ENCODE peak calls at places on chromosomes 11 and 22, in four cellular contexts. P, Y, N and A are unnamed samples.

GRCh38 chr11:132595711-132596111 is 936.6 kb downstream of the OPCML start:
- DNase-seq in P (no peak), Y (no peak), N (no peak), A (peak; percentile 21)

GRCh38 chr11:104968365-104968855 is at the start of gene CASP4:
- DNase-seq in P (no peak), Y (peak; percentile 81), N (peak; percentile 67), A (no peak)

GRCh38 chr11:30586251-30587144 is at the start of gene MPPED2:
- DNase-seq in P (no peak), Y (peak; percentile 17), N (peak; percentile 65), A (peak; percentile 83)

GRCh38 chr11:64876226-64876750 is 2.1 kb downstream of the EHD1 start:
- DNase-seq in P (no peak), Y (peak; percentile 43), N (no peak), A (no peak)

GRCh38 chr22:17366830-17367229 is 2.4 kb upstream of the CECR2 start:
- DNase-seq in P (no peak), Y (no peak), N (peak; percentile 72), A (peak; percentile 68)

GRCh38 chr22:30636226-30637077 is 871 bp downstream of the SLC35E4 start:
- DNase-seq in P (no peak), Y (peak; percentile 54), N (no peak), A (no peak)

GRCh38 chr11:95908826-95909225 is 15.1 kb downstream of the MTMR2 start:
- DNase-seq in P (no peak), Y (peak; percentile 55), N (no peak), A (peak; percentile 21)

GRCh38 chr11:125871391-125872137 is 15.9 kb upstream of the HYLS1 start:
- DNase-seq in P (no peak), Y (peak; percentile 66), N (peak; percentile 82), A (peak; percentile 48)

GRCh38 chr11:32109138-32109537 is 18.3 kb downstream of the RCN1 start:
- DNase-seq in P (no peak), Y (no peak), N (no peak), A (no peak)

GRCh38 chr22:26239561-26239960 is 70.3 kb downstream of the SEZ6L start:
- DNase-seq in P (no peak), Y (no peak), N (no peak), A (no peak)

GRCh38 chr11:74307409-74307808 is 4.0 kb downstream of the P4HA3 start:
- DNase-seq in P (no peak), Y (peak; percentile 35), N (peak; percentile 30), A (peak; percentile 9)

GRCh38 chr22:23280356-23281052 is 100.2 kb downstream of the BCR start:
- DNase-seq in P (no peak), Y (no peak), N (no peak), A (no peak)

GRCh38 chr11:100789500-100789899 is 102.4 kb downstream of the ARHGAP42 start:
- DNase-seq in P (no peak), Y (no peak), N (peak; percentile 35), A (no peak)

GRCh38 chr11:68969386-68969785 is 11.4 kb downstream of the MRGPRD start:
- DNase-seq in P (no peak), Y (no peak), N (no peak), A (no peak)

GRCh38 chr11:36586543-36586942 is 7.8 kb upstream of the IFTAP start:
- DNase-seq in P (no peak), Y (no peak), N (no peak), A (no peak)

GRCh38 chr11:30432177-30432576 is 109.3 kb downstream of the ARL14EP start:
- DNase-seq in P (no peak), Y (no peak), N (no peak), A (no peak)

GRCh38 chr11:102837151-102837550 is 6.3 kb downstream of the MMP3 start:
- DNase-seq in P (no peak), Y (peak; percentile 49), N (no peak), A (no peak)

GRCh38 chr22:37182101-37182948 is 5.7 kb downstream of the C1QTNF6 start:
- DNase-seq in P (no peak), Y (no peak), N (no peak), A (no peak)

GRCh38 chr22:22410121-22410520 is 98.4 kb downstream of the ZNF280B start:
- DNase-seq in P (no peak), Y (no peak), N (no peak), A (no peak)

GRCh38 chr11:68843052-68843561 is 1.4 kb upstream of the CPT1A start:
- DNase-seq in P (peak; percentile 42), Y (peak; percentile 62), N (no peak), A (peak; percentile 66)

GRCh38 chr11:70292863-70293262 is 22.4 kb downstream of the PPFIA1 start:
- DNase-seq in P (no peak), Y (no peak), N (no peak), A (no peak)

GRCh38 chr11:15208570-15209222 is 94.0 kb downstream of the INSC start:
- DNase-seq in P (peak; percentile 53), Y (peak; percentile 80), N (peak; percentile 89), A (peak; percentile 87)

GRCh38 chr11:14643697-14644395 is at the start of gene PDE3B:
- DNase-seq in P (peak; percentile 62), Y (peak; percentile 60), N (peak; percentile 92), A (peak; percentile 91)

GRCh38 chr11:86358720-86359119 is 16.0 kb upstream of the CCDC81 start:
- DNase-seq in P (no peak), Y (no peak), N (no peak), A (no peak)

GRCh38 chr11:61814242-61814957 is 2.4 kb downstream of the FADS1 start:
- DNase-seq in P (no peak), Y (peak; percentile 37), N (peak; percentile 41), A (peak; percentile 36)

GRCh38 chr11:77589521-77590193 is at the start of gene AQP11:
- DNase-seq in P (peak; percentile 5), Y (peak; percentile 89), N (peak; percentile 95), A (peak; percentile 95)

GRCh38 chr11:14336507-14337503 is 22.2 kb downstream of the RRAS2 start:
- DNase-seq in P (no peak), Y (peak; percentile 97), N (no peak), A (peak; percentile 71)

GRCh38 chr11:22624742-22625447 is 728 bp downstream of the FANCF start:
- DNase-seq in P (peak; percentile 48), Y (peak; percentile 77), N (peak; percentile 85), A (peak; percentile 75)

GRCh38 chr22:37563153-37564081 is 3.1 kb downstream of the CDC42EP1 start:
- DNase-seq in P (no peak), Y (peak; percentile 98), N (peak; percentile 90), A (no peak)

GRCh38 chr11:75432911-75433321 is at the start of gene KLHL35:
- DNase-seq in P (no peak), Y (no peak), N (no peak), A (peak; percentile 16)

GRCh38 chr22:47604563-47604962 is 842.1 kb downstream of the TBC1D22A start:
- DNase-seq in P (no peak), Y (no peak), N (no peak), A (no peak)

GRCh38 chr11:71486320-71486719 is 33.3 kb downstream of the NADSYN1 start:
- DNase-seq in P (no peak), Y (no peak), N (no peak), A (no peak)

GRCh38 chr22:24961217-24961844 is 8.8 kb downstream of the KIAA1671 start:
- DNase-seq in P (no peak), Y (no peak), N (no peak), A (no peak)

GRCh38 chr11:57499983-57500461 is 15.5 kb downstream of the SLC43A1 start:
- DNase-seq in P (no peak), Y (no peak), N (no peak), A (no peak)

GRCh38 chr11:70739091-70739490 is 340.8 kb downstream of the CTTN start:
- DNase-seq in P (no peak), Y (no peak), N (no peak), A (no peak)

GRCh38 chr22:19877626-19878339 is 23.1 kb upstream of the GNB1L start:
- DNase-seq in P (no peak), Y (no peak), N (no peak), A (no peak)

GRCh38 chr11:69010361-69010891 is 2.6 kb downstream of the MRGPRF start:
- DNase-seq in P (no peak), Y (peak; percentile 59), N (no peak), A (no peak)

GRCh38 chr11:20205807-20206206 is 45.5 kb upstream of the DBX1 start:
- DNase-seq in P (no peak), Y (no peak), N (no peak), A (no peak)

GRCh38 chr11:845872-846271 is 3.2 kb downstream of the TSPAN4 start:
- DNase-seq in P (no peak), Y (peak; percentile 43), N (no peak), A (no peak)
- H3K27ac ChIP-seq in P (no peak overlapping the region), Y (peak overlapping the region; percentile 89), N (peak overlapping the region; percentile 72), A (no peak overlapping the region)

DNA sequence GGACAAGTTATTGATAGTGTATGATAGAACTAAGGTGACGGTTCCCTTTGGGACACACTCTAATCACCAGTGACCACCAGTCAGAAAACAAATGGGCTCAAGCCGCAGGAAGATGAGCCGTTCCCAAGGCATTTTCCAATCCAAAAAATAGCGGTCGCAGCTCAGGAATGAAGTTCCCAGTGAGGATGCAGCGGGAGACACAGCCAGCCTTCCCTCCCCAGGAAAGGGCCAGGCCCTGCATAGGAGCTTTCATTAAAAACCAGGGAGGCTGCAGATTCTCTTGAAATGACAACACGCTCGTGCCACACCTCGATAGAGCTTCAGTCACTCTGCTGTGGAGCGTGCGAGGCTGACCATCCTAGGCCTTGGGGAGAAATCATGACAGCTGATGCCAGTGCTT is 65.8 kb upstream of the WNT7B start:
- DNase-seq in P (no peak), Y (peak; percentile 63), N (no peak), A (no peak)
- H3K4me3 ChIP-seq in P (no peak overlapping the region), Y (peak overlapping the region; percentile 44), N (no peak overlapping the region), A (no peak overlapping the region)

GRCh38 chr11:118930152-118930712 is 4.5 kb upstream of the BCL9L start:
- DNase-seq in P (peak; percentile 79), Y (peak; percentile 74), N (peak; percentile 95), A (peak; percentile 85)

GRCh38 chr11:118928108-118928869 is 2.6 kb upstream of the BCL9L start:
- DNase-seq in P (peak; percentile 90), Y (peak; percentile 98), N (peak; percentile 96), A (peak; percentile 95)

GRCh38 chr11:118929496-118930151 is 3.9 kb upstream of the BCL9L start:
- DNase-seq in P (peak; percentile 74), Y (peak; percentile 84), N (peak; percentile 93), A (peak; percentile 93)

GRCh38 chr11:118928870-118929495 is 3.3 kb upstream of the BCL9L start:
- DNase-seq in P (no peak), Y (peak; percentile 79), N (peak; percentile 84), A (peak; percentile 81)

GRCh38 chr11:118927554-118928107 is 1.9 kb upstream of the BCL9L start:
- DNase-seq in P (no peak), Y (peak; percentile 15), N (peak; percentile 6), A (no peak)
- H3K4me1 ChIP-seq in P (peaks cover 31% of the 10 kb centered on the region), Y (peaks cover 13% of the 10 kb centered on the region), N (peaks cover 18% of the 10 kb centered on the region), A (peaks cover 9% of the 10 kb centered on the region)

DNA sequence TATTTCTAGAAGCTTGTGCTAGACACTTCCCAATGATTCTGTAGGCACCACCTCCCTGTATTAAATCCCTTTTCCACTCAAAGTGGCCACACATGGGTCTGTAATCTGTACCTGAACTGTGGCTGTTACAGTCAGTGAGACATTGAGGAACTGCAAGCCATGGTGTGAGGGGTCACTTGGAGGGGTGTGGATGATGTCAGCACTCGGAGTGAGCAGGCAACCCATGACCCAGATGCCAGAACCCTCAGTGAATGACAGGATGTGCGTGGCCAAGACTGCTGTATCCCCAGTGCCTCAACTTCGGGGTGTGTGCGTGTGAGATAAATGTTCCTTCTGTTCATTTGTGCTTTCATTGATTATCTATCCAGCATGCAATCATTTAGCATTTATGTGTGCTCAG is 14.7 kb upstream of the SHANK3 start:
- DNase-seq in P (no peak), Y (no peak), N (no peak), A (no peak)
- H3K27ac ChIP-seq in P (no peak overlapping the region), Y (no peak overlapping the region), N (no peak overlapping the region), A (no peak overlapping the region)

GRCh38 chr11:27231519-27231918 is 131.5 kb downstream of the CCDC34 start:
- DNase-seq in P (no peak), Y (peak; percentile 64), N (no peak), A (peak; percentile 55)
- H3K4me3 ChIP-seq in P (no peak overlapping the region), Y (peak overlapping the region; percentile 57), N (no peak overlapping the region), A (no peak overlapping the region)